ENCODE peak calls at places on chromosomes 11 and 22, in nine cellular contexts. X is SK-N-SH, U is HCT116, H is K562, T is A549, E is HepG2, I is GM12878, K is endothelial cell of umbilical vein, M is H1. G is an unnamed sample.

GRCh38 chr11:118353084-118353710 is 6.2 kb upstream of the UBE4A start:
- DNase-seq in H (peak), X (peak), E (no peak), U (no peak), M (no peak), I (no peak), T (no peak), K (peak), G (peak)

GRCh38 chr22:17471901-17472566 is 91.3 kb upstream of the SLC25A18 start:
- DNase-seq in U (no peak), I (no peak), H (no peak), K (no peak), X (no peak), T (no peak), E (no peak), M (no peak), G (no peak)

GRCh38 chr22:34851918-34852662 is 213.9 kb upstream of the ISX start:
- DNase-seq in E (no peak), X (no peak), H (no peak), U (no peak), T (no peak), K (no peak), M (no peak), I (no peak), G (no peak)

GRCh38 chr11:65619281-65619928 is 3.8 kb downstream of the PCNX3 start:
- DNase-seq in E (no peak), K (no peak), H (no peak), I (no peak), X (no peak), T (no peak), M (no peak), U (no peak), G (no peak)

GRCh38 chr11:86523738-86524602 is 148.4 kb downstream of the ME3 start:
- DNase-seq in K (peak), U (peak), E (peak), I (no peak), X (no peak), T (peak), M (no peak), H (peak), G (no peak)

GRCh38 chr11:33310720-33311500 is 53.7 kb downstream of the HIPK3 start:
- DNase-seq in T (no peak), M (no peak), E (no peak), X (no peak), U (no peak), I (no peak), H (no peak), K (no peak), G (no peak)

GRCh38 chr11:107011977-107012376 is 6.3 kb downstream of the GUCY1A2 start:
- DNase-seq in H (no peak), I (no peak), E (no peak), U (no peak), X (no peak), M (no peak), K (no peak), T (no peak), G (no peak)

GRCh38 chr22:24066260-24066659 is 55.2 kb downstream of the CABIN1 start:
- DNase-seq in I (no peak), H (no peak), U (no peak), T (no peak), X (no peak), E (no peak), M (no peak), K (no peak), G (no peak)

GRCh38 chr22:35677460-35678187 is 29.4 kb downstream of the APOL6 start:
- DNase-seq in U (no peak), I (no peak), E (no peak), M (no peak), K (no peak), H (no peak), X (no peak), T (no peak), G (no peak)

GRCh38 chr11:104094576-104094975 is 58.1 kb downstream of the DDI1 start:
- DNase-seq in K (no peak), I (no peak), X (no peak), T (no peak), E (no peak), H (no peak), M (no peak), U (no peak), G (no peak)

GRCh38 chr11:134562176-134562575 is 150.1 kb upstream of the B3GAT1 start:
- DNase-seq in T (no peak), U (no peak), I (no peak), H (no peak), X (no peak), K (no peak), M (peak), E (no peak), G (no peak)

GRCh38 chr11:2964782-2965181 is 27.3 kb downstream of the NAP1L4 start:
- DNase-seq in H (no peak), T (no peak), E (no peak), K (no peak), X (no peak), M (no peak), U (no peak), I (no peak), G (no peak)

GRCh38 chr11:10742460-10743208 is 8.4 kb upstream of the CTR9 start:
- DNase-seq in T (no peak), U (no peak), H (peak), X (peak), M (no peak), I (no peak), E (no peak), K (no peak), G (peak)

GRCh38 chr22:36365020-36365411 is 22.8 kb downstream of the MYH9 start:
- DNase-seq in M (no peak), U (peak), K (peak), T (peak), H (peak), I (no peak), X (no peak), E (no peak), G (peak)

GRCh38 chr11:46026616-46027293 is 94.5 kb downstream of the PHF21A start:
- DNase-seq in I (no peak), M (no peak), E (no peak), U (no peak), T (no peak), H (no peak), K (no peak), X (no peak), G (no peak)

DNA sequence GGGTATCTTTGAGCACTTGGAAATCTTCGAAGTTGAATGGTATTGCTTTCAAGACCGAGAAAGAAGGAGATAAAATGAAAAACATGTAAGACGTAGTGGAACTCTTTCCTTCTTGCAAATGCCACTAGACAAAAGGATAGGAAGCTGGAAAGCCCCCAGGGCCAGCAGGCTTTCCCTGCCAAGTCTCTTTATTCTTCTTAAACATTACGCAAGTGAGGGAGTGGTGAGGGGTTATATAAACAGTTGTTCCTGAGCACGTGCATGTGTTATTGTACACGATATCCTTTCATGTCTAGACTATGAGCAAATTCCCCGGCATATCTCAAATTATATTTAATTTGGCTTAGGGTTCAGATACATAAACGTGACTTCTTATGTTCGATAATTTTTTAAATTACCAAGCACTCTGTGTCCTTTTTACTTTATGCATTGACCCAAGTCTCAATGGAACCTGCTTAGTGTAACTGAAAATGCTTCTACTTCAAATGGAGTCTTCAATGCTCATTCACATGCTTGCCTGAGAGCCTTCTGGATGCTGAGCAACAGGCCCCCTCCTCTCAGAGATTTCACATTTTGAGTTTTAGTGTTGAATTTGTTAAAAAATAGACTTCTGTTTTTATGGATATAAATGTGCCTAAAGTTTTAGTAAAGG is 59.0 kb downstream of the PPP2R1B start:
- DNase-seq in I (no peak), M (no peak), T (no peak), U (no peak), K (peak), X (no peak), H (no peak), E (peak), G (no peak)
- H3K4me3 ChIP-seq in I (no peak), M (no peak), T (no peak), U (no peak), K (no peak), X (no peak), H (no peak), E (no peak), G (no peak)

GRCh38 chr22:30245985-30246901 is at the start of gene LIF:
- DNase-seq in T (no peak), H (peak), X (peak), E (no peak), K (peak), U (no peak), M (peak), I (no peak), G (no peak)
- TF ChIP-seq CTCF in T (no peak), H (no peak), X (peak), E (no peak), K (no peak), U (no peak), M (no peak), I (no peak), G (no peak)

GRCh38 chr22:27775698-27776409 is 25.7 kb downstream of the MN1 start:
- DNase-seq in M (no peak), T (no peak), K (no peak), I (no peak), U (no peak), E (no peak), X (peak), H (no peak), G (no peak)
- TF ChIP-seq MAX in M (no peak), T (no peak), K (no peak), I (no peak), U (no peak), E (no peak), X (no peak), H (no peak), G (no peak)

GRCh38 chr11:64290894-64291745 is at the start of gene KCNK4:
- DNase-seq in K (no peak), I (no peak), H (no peak), T (no peak), E (no peak), M (peak), X (peak), U (no peak), G (no peak)
- H3K4me3 ChIP-seq in K (no peak), I (no peak), H (no peak), T (no peak), E (peak), M (peak), X (peak), U (no peak), G (no peak)

DNA sequence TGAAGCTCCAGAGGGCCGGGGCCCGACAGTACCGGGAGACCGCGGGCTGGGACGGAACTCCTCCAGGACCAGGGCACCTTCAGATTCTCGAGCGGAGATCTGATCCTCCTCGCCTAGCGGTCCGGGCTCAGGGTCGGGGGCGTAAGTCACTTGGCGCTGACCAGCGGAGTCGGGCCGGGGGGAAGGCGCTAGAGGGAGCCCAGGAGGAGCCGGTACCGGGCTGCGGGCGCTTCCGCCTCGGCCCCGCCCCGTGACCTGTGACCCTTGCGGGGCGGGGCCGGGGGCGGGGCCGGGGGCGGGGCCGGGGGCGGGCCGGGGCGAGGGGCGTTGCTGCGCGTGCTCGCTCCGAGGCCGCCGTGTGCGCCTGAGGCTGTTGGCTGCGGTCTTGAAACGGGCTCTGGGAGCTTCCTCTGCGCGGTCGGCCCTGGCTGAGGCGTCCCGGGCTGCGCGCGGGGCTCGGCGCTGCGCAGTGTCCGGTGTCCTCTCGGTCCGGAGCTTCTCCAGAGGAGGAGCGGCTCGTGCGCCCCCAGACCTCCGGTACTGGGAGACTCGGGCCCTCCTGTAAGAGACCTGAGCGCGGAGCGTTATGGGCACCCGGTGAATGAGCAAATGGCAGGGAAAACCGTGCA is at the start of gene ARSA:
- DNase-seq in I (peak), X (peak), U (no peak), H (peak), M (peak), E (peak), T (peak), K (peak), G (peak)
- TF ChIP-seq CTCF in I (peak), X (peak), U (peak), H (no peak), M (peak), E (peak), T (peak), K (peak), G (peak)

GRCh38 chr11:100914415-100914814 is 215.2 kb downstream of the PGR start:
- DNase-seq in M (no peak), E (no peak), I (no peak), K (no peak), H (no peak), T (no peak), X (no peak), U (no peak), G (no peak)
- TF ChIP-seq MAX in M (no peak), E (no peak), I (no peak), K (no peak), H (no peak), T (no peak), X (no peak), U (no peak), G (no peak)

DNA sequence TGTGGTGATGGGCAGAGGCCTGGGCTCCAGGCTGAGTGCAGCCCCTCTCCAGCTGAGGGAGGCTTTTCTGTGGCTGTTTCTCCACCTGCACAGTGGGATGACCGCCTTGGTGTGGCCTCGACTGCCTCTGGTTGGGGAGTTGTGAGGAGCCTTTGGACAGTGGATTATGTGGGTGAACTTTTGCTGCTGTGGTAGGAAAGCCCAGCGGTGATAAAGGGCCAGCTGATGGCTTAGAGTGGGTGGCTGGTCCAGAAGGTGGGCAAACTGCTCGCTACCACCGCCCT is 1.4 kb upstream of the ESRRA start:
- DNase-seq in H (no peak), U (no peak), T (no peak), K (no peak), I (no peak), X (no peak), E (no peak), M (no peak), G (no peak)
- H3K4me3 ChIP-seq in H (peak), U (peak), T (peak), K (no peak), I (peak), X (peak), E (peak), M (peak), G (peak)

GRCh38 chr11:36628765-36629199 is 30.7 kb upstream of the RAG2 start:
- DNase-seq in X (peak), M (no peak), H (no peak), E (no peak), T (no peak), I (no peak), U (no peak), K (no peak), G (no peak)

GRCh38 chr11:36627006-36627405 is 29.0 kb upstream of the RAG2 start:
- DNase-seq in I (no peak), U (no peak), T (no peak), H (no peak), K (no peak), M (no peak), X (no peak), E (no peak), G (no peak)

GRCh38 chr11:36627471-36627870 is 29.4 kb upstream of the RAG2 start:
- DNase-seq in I (no peak), U (no peak), K (no peak), H (no peak), T (no peak), X (no peak), E (no peak), M (no peak), G (no peak)

GRCh38 chr11:36631704-36632287 is 33.8 kb upstream of the RAG2 start:
- DNase-seq in K (no peak), X (no peak), E (no peak), U (no peak), H (no peak), M (no peak), T (no peak), I (no peak), G (no peak)

GRCh38 chr11:36628141-36628540 is 30.1 kb upstream of the RAG2 start:
- DNase-seq in X (no peak), U (no peak), I (no peak), T (no peak), E (no peak), M (no peak), H (no peak), K (no peak), G (no peak)
- TF ChIP-seq CTCF in X (no peak), U (no peak), I (no peak), T (no peak), E (no peak), M (no peak), H (no peak), K (no peak), G (no peak)

GRCh38 chr11:14388352-14388751 is 29.4 kb upstream of the RRAS2 start:
- DNase-seq in M (no peak), K (no peak), I (no peak), H (no peak), U (no peak), T (no peak), E (no peak), X (no peak), G (no peak)

GRCh38 chr11:14384338-14384737 is 25.4 kb upstream of the RRAS2 start:
- DNase-seq in T (no peak), X (no peak), E (no peak), K (peak), M (no peak), U (no peak), I (no peak), H (no peak), G (no peak)

GRCh38 chr11:14381968-14382367 is 23.0 kb upstream of the RRAS2 start:
- DNase-seq in U (no peak), X (no peak), M (no peak), K (no peak), E (no peak), T (no peak), H (no peak), I (no peak), G (no peak)

GRCh38 chr11:14386895-14387480 is 28.0 kb upstream of the RRAS2 start:
- DNase-seq in H (no peak), X (peak), M (peak), K (peak), T (peak), U (no peak), E (no peak), I (no peak), G (no peak)

GRCh38 chr11:14386081-14386480 is 27.1 kb upstream of the RRAS2 start:
- DNase-seq in H (no peak), U (no peak), T (no peak), K (no peak), M (no peak), X (no peak), I (no peak), E (no peak), G (no peak)
- TF ChIP-seq MAX in H (no peak), U (no peak), T (no peak), K (no peak), M (no peak), X (no peak), I (no peak), E (no peak), G (no peak)